ENCODE peak calls at places on chromosomes 16 and 17, in four cellular contexts. L is H1, G is IMR-90, D is K562. M is an unnamed sample.

GRCh38 chr17:77386502-77387192 is 245.9 kb downstream of the SEC14L1 start:
- DNase-seq in L (no peak), G (no peak), D (no peak), M (no peak)

GRCh38 chr16:74608944-74609343 is 2.0 kb upstream of the GLG1 start:
- DNase-seq in L (no peak), G (no peak), D (no peak), M (no peak)

GRCh38 chr17:21283482-21284318 is 811 bp upstream of the MAP2K3 start:
- DNase-seq in L (no peak), G (peak), D (no peak), M (no peak)

GRCh38 chr16:68893710-68894705 is 50.7 kb downstream of the TANGO6 start:
- DNase-seq in L (no peak), G (peak), D (no peak), M (peak)

GRCh38 chr16:51433597-51433996 is 282.5 kb upstream of the SALL1 start:
- DNase-seq in L (no peak), G (no peak), D (no peak), M (no peak)

GRCh38 chr17:81397314-81398169 is 2.3 kb downstream of the BAHCC1 start:
- DNase-seq in L (no peak), G (peak), D (no peak), M (peak)

GRCh38 chr16:1740781-1741490 is 30.4 kb downstream of the NME3 start:
- DNase-seq in L (no peak), G (no peak), D (no peak), M (no peak)

GRCh38 chr16:15874745-15875314 is 13.6 kb downstream of the CEP20 start:
- DNase-seq in L (no peak), G (peak), D (peak), M (peak)

GRCh38 chr16:66248096-66248495 is 118.4 kb upstream of the CDH5 start:
- DNase-seq in L (no peak), G (peak), D (no peak), M (no peak)

GRCh38 chr17:19387921-19388521 is 1.0 kb upstream of the MFAP4 start:
- DNase-seq in L (no peak), G (peak), D (no peak), M (no peak)

GRCh38 chr16:87608400-87608985 is 6.2 kb downstream of the JPH3 start:
- DNase-seq in L (no peak), G (peak), D (peak), M (no peak)

GRCh38 chr16:55273959-55274358 is 50.0 kb upstream of the IRX6 start:
- DNase-seq in L (no peak), G (no peak), D (no peak), M (no peak)

GRCh38 chr16:88973007-88973410 is 4.0 kb downstream of the CBFA2T3 start:
- DNase-seq in L (no peak), G (no peak), D (peak), M (no peak)

GRCh38 chr17:15436399-15437369 is 30.7 kb downstream of the CDRT4 start:
- DNase-seq in L (no peak), G (peak), D (peak), M (peak)

GRCh38 chr17:35705705-35706104 is 25.7 kb upstream of the RASL10B start:
- DNase-seq in L (no peak), G (no peak), D (no peak), M (no peak)

GRCh38 chr16:85996843-85997242 is 97.9 kb downstream of the IRF8 start:
- DNase-seq in L (no peak), G (no peak), D (no peak), M (no peak)

GRCh38 chr16:12763517-12763916 is 40.2 kb downstream of the CPPED1 start:
- DNase-seq in L (no peak), G (peak), D (no peak), M (no peak)

GRCh38 chr16:30748634-30749445 is 615 bp downstream of the PHKG2 start:
- DNase-seq in L (no peak), G (peak), D (no peak), M (peak)

GRCh38 chr16:59048876-59049275 is 314.8 kb upstream of the GOT2 start:
- DNase-seq in L (no peak), G (no peak), D (no peak), M (no peak)

GRCh38 chr17:7557825-7558543 is 566 bp upstream of the TNFSF13 start:
- DNase-seq in L (no peak), G (peak), D (no peak), M (no peak)

GRCh38 chr16:27444015-27444414 is 42.0 kb downstream of the IL21R start:
- DNase-seq in L (no peak), G (peak), D (no peak), M (no peak)

GRCh38 chr17:82019905-82020873 is 2.5 kb downstream of the CENPX start:
- DNase-seq in L (no peak), G (peak), D (peak), M (peak)

GRCh38 chr16:66273644-66274334 is 92.7 kb upstream of the CDH5 start:
- DNase-seq in L (no peak), G (peak), D (no peak), M (peak)

GRCh38 chr16:68273896-68274295 is 9.6 kb downstream of the SLC7A6 start:
- DNase-seq in L (no peak), G (no peak), D (no peak), M (no peak)

GRCh38 chr17:71085238-71086033 is 916.1 kb downstream of the KCNJ2 start:
- DNase-seq in L (no peak), G (no peak), D (peak), M (peak)

GRCh38 chr16:80158766-80159165 is 382.0 kb upstream of the DYNLRB2 start:
- DNase-seq in L (no peak), G (peak), D (no peak), M (peak)

GRCh38 chr17:44004077-44004760 is at the start of gene NAGS:
- DNase-seq in L (no peak), G (no peak), D (peak), M (no peak)

GRCh38 chr16:18984425-18985005 is 781 bp downstream of the TMC7 start:
- DNase-seq in L (no peak), G (no peak), D (no peak), M (peak)

GRCh38 chr16:23679274-23679985 is 741 bp downstream of the PLK1 start:
- DNase-seq in L (no peak), G (peak), D (peak), M (peak)

GRCh38 chr17:28760987-28761562 is 17.3 kb downstream of the TRAF4 start:
- DNase-seq in L (no peak), G (peak), D (no peak), M (no peak)

GRCh38 chr17:45646288-45646988 is 137.7 kb upstream of the CRHR1 start:
- DNase-seq in L (no peak), G (no peak), D (no peak), M (no peak)
- TF ChIP-seq MAFK in L (no peak), G (no peak), D (no peak), M (no peak)

DNA sequence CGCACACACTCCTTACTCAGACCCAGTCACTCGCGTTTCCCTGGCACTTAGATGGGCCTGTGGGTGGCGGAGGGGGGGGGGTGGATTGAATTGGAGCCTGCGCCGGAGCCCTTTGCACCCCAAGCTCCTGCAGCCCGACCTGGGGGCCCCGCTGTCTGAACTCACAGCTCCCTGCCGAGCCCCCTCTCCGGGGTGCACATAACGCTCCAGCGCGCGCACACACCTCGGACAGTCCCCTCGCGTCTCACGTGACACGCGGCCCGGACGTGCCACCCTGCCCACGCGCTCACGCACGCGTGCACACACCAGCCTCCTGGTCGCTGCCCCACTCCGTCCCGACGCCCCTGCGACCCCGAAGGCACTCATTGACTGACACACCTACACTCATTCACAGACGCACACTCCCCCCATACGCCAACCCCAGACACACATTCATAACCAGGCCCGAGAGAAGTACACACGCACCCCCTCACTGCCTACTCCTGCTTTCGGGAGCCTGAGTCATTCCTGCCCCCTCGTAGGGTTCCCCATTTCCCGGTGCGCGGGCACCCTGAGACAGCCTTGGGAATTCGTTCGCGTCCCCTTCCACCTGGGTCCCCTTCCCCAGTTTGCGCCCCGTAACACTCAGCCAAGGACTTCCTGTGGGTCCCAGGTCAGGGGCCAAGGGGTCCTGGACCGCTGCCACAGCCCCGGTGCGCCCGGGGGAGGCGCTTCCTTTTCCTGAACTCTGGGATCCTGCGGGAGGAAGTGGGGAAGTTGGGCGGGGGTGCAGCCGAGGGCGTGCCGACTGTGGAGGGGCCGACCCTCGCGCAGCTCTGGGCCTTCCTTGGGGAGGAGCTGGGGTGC is 1.1 kb downstream of the TBKBP1 start:
- DNase-seq in L (no peak), G (peak), D (peak), M (no peak)
- TF ChIP-seq MAFK in L (no peak), G (no peak), D (no peak), M (no peak)

GRCh38 chr17:59219370-59219769 is 941 bp upstream of the GDPD1 start:
- DNase-seq in L (no peak), G (no peak), D (no peak), M (no peak)

GRCh38 chr17:59221159-59221847 is 992 bp downstream of the GDPD1 start:
- DNase-seq in L (no peak), G (no peak), D (peak), M (no peak)

GRCh38 chr17:59223813-59224212 is 3.5 kb downstream of the GDPD1 start:
- DNase-seq in L (no peak), G (no peak), D (no peak), M (no peak)

GRCh38 chr17:59220328-59221158 is at the start of gene GDPD1:
- DNase-seq in L (peak), G (peak), D (peak), M (peak)

GRCh38 chr17:59219992-59220327 is 351 bp upstream of the GDPD1 start:
- DNase-seq in L (no peak), G (no peak), D (no peak), M (no peak)
- TF ChIP-seq MAFK in L (no peak), G (no peak), D (no peak), M (no peak)

GRCh38 chr17:16933317-16934132 is 38.4 kb downstream of the TNFRSF13B start:
- DNase-seq in L (no peak), G (no peak), D (no peak), M (no peak)
- TF ChIP-seq MAFK in L (no peak), G (no peak), D (no peak), M (no peak)

GRCh38 chr17:57247913-57248312 is 8.4 kb upstream of the MSI2 start:
- DNase-seq in L (no peak), G (no peak), D (no peak), M (no peak)

GRCh38 chr17:57243171-57243622 is 13.1 kb upstream of the MSI2 start:
- DNase-seq in L (peak), G (peak), D (peak), M (peak)

GRCh38 chr17:57246257-57246656 is 10.1 kb upstream of the MSI2 start:
- DNase-seq in L (no peak), G (no peak), D (no peak), M (no peak)

GRCh38 chr17:57247261-57247660 is 9.1 kb upstream of the MSI2 start:
- DNase-seq in L (no peak), G (no peak), D (no peak), M (no peak)

DNA sequence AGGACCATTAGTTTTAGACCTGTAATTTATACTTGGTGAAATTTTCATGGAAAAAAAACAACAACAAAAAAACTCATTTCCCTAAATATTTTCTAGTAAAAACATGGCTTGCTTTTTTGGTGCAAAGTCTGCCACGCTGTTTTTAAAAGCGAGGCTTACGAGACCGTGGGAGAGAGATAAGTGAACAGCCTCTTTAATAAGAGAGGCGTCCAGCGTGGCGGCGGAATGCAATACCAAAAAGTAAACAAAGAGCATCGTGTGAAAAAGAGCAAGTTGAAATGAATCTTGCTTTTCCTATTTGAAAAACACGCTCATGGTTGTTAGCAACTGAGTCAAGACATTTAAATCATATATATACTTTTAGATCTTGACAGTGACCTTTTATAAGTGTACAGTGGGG is 10.5 kb upstream of the MSI2 start:
- DNase-seq in L (no peak), G (no peak), D (no peak), M (no peak)
- TF ChIP-seq MAFK in L (no peak), G (no peak), D (no peak), M (no peak)

DNA sequence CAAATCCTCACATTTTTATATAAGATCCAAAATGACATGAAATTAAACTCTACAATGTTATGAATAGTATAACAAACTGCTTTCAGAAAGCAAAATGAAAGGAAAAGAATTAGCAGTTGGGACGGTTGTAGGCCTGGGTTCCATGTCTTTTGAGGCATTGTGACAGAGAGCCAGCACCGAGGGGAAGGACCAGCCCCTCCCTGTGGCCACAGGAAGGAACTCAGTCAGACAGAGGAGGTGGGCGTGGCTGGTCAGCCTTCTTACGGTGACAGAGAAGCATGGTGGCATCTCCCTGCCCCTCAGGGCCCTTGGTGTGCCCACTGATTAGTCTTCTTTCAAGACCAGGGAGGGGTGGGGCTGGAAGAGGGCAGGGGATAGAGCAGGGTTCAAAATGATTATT is 5.7 kb downstream of the ZNF319 start:
- DNase-seq in L (no peak), G (peak), D (peak), M (peak)
- TF ChIP-seq MAFK in L (no peak), G (no peak), D (no peak), M (no peak)